ENCODE peak calls at places on chromosomes 11 and 22, in five cellular contexts. F is stomach, T is endothelial cell, V is K562, U is mucosa of descending colon. K is an unnamed sample.

GRCh38 chr11:78742430-78742829 is 167.8 kb upstream of the NARS2 start:
- DNase-seq in U (peak; percentile 81), T (no peak), V (no peak), F (peak; percentile 92), K (no peak)

GRCh38 chr11:66264893-66265292 is 3.5 kb upstream of the RAB1B start:
- DNase-seq in F (peak; percentile 36), U (no peak), V (peak; percentile 68), T (no peak), K (no peak)

GRCh38 chr11:17273668-17274321 is 2.7 kb upstream of the NUCB2 start:
- DNase-seq in U (no peak), V (peak; percentile 37), F (no peak), T (no peak), K (no peak)

GRCh38 chr11:43706631-43707030 is 26.1 kb downstream of the HSD17B12 start:
- DNase-seq in U (no peak), T (no peak), F (no peak), V (no peak), K (no peak)

GRCh38 chr11:28524098-28524497 is 415.9 kb downstream of the METTL15 start:
- DNase-seq in F (no peak), U (no peak), T (no peak), V (no peak), K (no peak)

GRCh38 chr11:73577496-73577917 is 20.4 kb downstream of the FAM168A start:
- DNase-seq in F (no peak), U (no peak), V (no peak), T (no peak), K (no peak)

GRCh38 chr11:118052581-118053206 is 24.2 kb upstream of the TMPRSS4 start:
- DNase-seq in F (peak; percentile 22), U (no peak), V (peak; percentile 51), T (no peak), K (no peak)

GRCh38 chr11:129252621-129253020 is 60.5 kb upstream of the ARHGAP32 start:
- DNase-seq in U (no peak), V (no peak), T (no peak), F (no peak), K (no peak)

GRCh38 chr11:115784796-115785521 is 280.7 kb upstream of the CADM1 start:
- DNase-seq in F (peak; percentile 26), U (no peak), V (no peak), T (no peak), K (no peak)

GRCh38 chr11:1862588-1863351 is 9.9 kb downstream of the LSP1 start:
- DNase-seq in T (no peak), V (no peak), F (no peak), U (peak; percentile 48), K (no peak)

GRCh38 chr11:110131386-110132123 is 38.4 kb downstream of the ZC3H12C start:
- DNase-seq in T (no peak), V (no peak), U (no peak), F (no peak), K (no peak)

GRCh38 chr22:46068908-46069481 is 81.3 kb upstream of the PPARA start:
- DNase-seq in U (peak; percentile 51), V (no peak), F (peak; percentile 26), T (no peak), K (no peak)

GRCh38 chr22:24583221-24583971 is 9.5 kb downstream of the LRRC75B start:
- DNase-seq in V (no peak), F (no peak), T (no peak), U (no peak), K (no peak)

GRCh38 chr22:23763579-23764331 is 965 bp downstream of the C22orf15 start:
- DNase-seq in V (no peak), F (no peak), T (peak; percentile 23), U (no peak), K (peak; percentile 40)

GRCh38 chr11:108805030-108805429 is 140.2 kb downstream of the DDX10 start:
- DNase-seq in V (no peak), F (no peak), U (no peak), T (no peak), K (no peak)

GRCh38 chr11:1074244-1075221 is at the start of gene MUC2:
- DNase-seq in T (peak; percentile 5), V (no peak), F (no peak), U (peak; percentile 78), K (peak; percentile 7)

GRCh38 chr11:106012744-106013143 is 9.3 kb downstream of the MSANTD4 start:
- DNase-seq in V (peak; percentile 28), T (no peak), F (no peak), U (no peak), K (no peak)

GRCh38 chr11:126352934-126353801 is 2.3 kb upstream of the ST3GAL4 start:
- DNase-seq in F (no peak), V (peak; percentile 90), U (no peak), T (no peak), K (no peak)

GRCh38 chr11:2358754-2359444 is 18.2 kb upstream of the CD81 start:
- DNase-seq in V (no peak), F (no peak), U (no peak), T (no peak), K (no peak)

GRCh38 chr11:20605602-20606091 is 6.2 kb downstream of the SLC6A5 start:
- DNase-seq in T (no peak), U (no peak), F (no peak), V (no peak), K (no peak)

GRCh38 chr11:122862091-122862490 is 20.5 kb upstream of the JHY start:
- DNase-seq in F (no peak), V (no peak), T (no peak), U (no peak), K (no peak)

GRCh38 chr22:26431151-26431995 is 2.3 kb downstream of the ASPHD2 start:
- DNase-seq in T (no peak), F (no peak), V (no peak), U (no peak), K (no peak)

GRCh38 chr22:19795617-19796008 is 35.0 kb downstream of the TBX1 start:
- DNase-seq in F (no peak), V (no peak), T (no peak), U (no peak), K (no peak)

GRCh38 chr11:65366340-65366773 is 11.8 kb downstream of the TIGD3 start:
- DNase-seq in T (no peak), F (no peak), U (no peak), V (peak; percentile 83), K (no peak)

GRCh38 chr11:3849297-3849874 is 6.1 kb upstream of the STIM1 start:
- DNase-seq in U (no peak), F (no peak), V (peak; percentile 76), T (peak; percentile 64), K (no peak)

GRCh38 chr11:100830295-100830694 is 143.2 kb downstream of the ARHGAP42 start:
- DNase-seq in T (no peak), U (no peak), F (peak; percentile 41), V (no peak), K (no peak)

GRCh38 chr22:47277001-47277400 is 514.6 kb downstream of the TBC1D22A start:
- DNase-seq in V (no peak), T (no peak), U (no peak), F (no peak), K (no peak)

GRCh38 chr11:113436672-113437252 is 38.4 kb downstream of the DRD2 start:
- DNase-seq in T (no peak), V (no peak), F (no peak), U (no peak), K (no peak)

GRCh38 chr11:60119708-60120107 is 31.2 kb downstream of the MS4A2 start:
- DNase-seq in T (no peak), F (no peak), U (no peak), V (no peak), K (no peak)

GRCh38 chr11:2268911-2269600 is 1.3 kb downstream of the ASCL2 start:
- DNase-seq in F (peak; percentile 65), U (peak; percentile 72), V (peak; percentile 50), T (no peak), K (peak; percentile 66)

GRCh38 chr11:18191376-18191775 is 18.7 kb downstream of the MRGPRX4 start:
- DNase-seq in F (no peak), T (no peak), V (no peak), U (no peak), K (no peak)

GRCh38 chr11:64292458-64293254 is 1.6 kb downstream of the KCNK4 start:
- DNase-seq in U (no peak), F (no peak), T (no peak), V (no peak), K (no peak)
- TF ChIP-seq CTCF in U (no peak), F (no peak), T (no peak), V (no peak), K (no peak)

GRCh38 chr22:36340621-36341020 is 47.1 kb downstream of the MYH9 start:
- DNase-seq in V (no peak), U (no peak), T (no peak), F (peak; percentile 56), K (no peak)
- TF ChIP-seq CTCF in V (no peak), U (no peak), T (no peak), F (no peak), K (no peak)

GRCh38 chr11:34585870-34586654 is 34.8 kb upstream of the EHF start:
- DNase-seq in U (no peak), F (no peak), T (no peak), V (peak; percentile 71), K (no peak)
- TF ChIP-seq CTCF in U (peak; percentile 37), F (peak; percentile 60), T (peak; percentile 77), V (peak; percentile 59), K (peak; percentile 76)

GRCh38 chr11:111515591-111515990 is 1.0 kb downstream of the HOATZ start:
- DNase-seq in T (no peak), V (no peak), F (no peak), U (no peak), K (no peak)

GRCh38 chr11:111510311-111510710 is 1.9 kb downstream of the BTG4 start:
- DNase-seq in F (no peak), V (no peak), U (no peak), T (no peak), K (no peak)

GRCh38 chr11:111512296-111513239 is at the start of gene BTG4:
- DNase-seq in V (peak; percentile 17), U (no peak), F (no peak), T (peak; percentile 38), K (no peak)

GRCh38 chr11:111513240-111513605 is 1.0 kb upstream of the BTG4 start:
- DNase-seq in U (no peak), T (no peak), V (no peak), F (no peak), K (no peak)

DNA sequence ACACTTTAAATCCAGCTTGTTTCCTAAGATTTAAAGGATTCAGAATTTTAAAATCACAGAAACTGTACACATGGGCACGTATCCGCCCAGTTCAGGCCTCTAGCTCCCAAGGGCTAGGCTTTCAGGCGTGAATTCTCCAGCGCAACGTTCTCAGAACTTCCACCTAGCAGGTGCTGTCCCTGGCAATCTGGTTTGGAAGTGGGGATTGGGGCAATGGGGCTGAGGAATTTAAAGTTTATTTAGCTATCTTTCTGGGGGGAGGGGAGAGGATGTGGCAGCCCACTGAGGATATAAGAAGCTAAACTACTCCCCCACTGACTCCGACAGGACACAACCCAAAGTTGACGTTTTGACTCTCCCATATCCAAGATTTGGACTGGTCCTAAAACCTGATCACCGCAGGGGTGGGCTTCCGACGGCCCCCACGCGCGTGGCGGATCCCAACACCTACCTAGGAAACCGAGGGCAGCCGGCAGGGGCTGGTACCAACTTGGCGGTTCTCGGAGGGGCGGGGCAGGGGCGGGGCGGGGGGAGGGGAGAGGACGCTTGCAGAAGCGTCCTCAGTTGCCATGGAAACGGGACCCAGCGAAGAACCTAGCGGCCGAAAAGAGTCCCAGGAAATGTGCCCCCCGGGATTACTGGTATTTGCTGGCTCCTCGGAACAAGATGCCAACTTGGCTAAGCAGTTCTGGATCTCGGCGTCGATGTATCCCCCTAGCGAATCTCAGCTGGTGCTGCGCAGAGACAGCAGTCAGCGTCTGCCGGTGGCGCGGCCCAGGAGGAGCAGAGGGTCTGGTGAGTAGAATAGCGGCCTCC is at the start of gene HOATZ:
- DNase-seq in F (no peak), V (peak; percentile 22), T (peak; percentile 36), U (no peak), K (no peak)
- TF ChIP-seq CTCF in F (no peak), V (no peak), T (no peak), U (no peak), K (no peak)

GRCh38 chr11:12377824-12378593 is 638 bp downstream of the PARVA start:
- DNase-seq in T (peak; percentile 73), F (peak; percentile 73), V (no peak), U (peak; percentile 87), K (no peak)
- TF ChIP-seq CTCF in T (no peak), F (no peak), V (peak; percentile 13), U (peak; percentile 17), K (no peak)